ENCODE peak calls at places on chromosomes 7 and 10, in nine cellular contexts. N is HCT116, H is MM.1S, X is PC-3, F is GM23248, M is hepatocyte, W is GM23338, O is SK-N-SH, A is OCI-LY7. R is an unnamed sample.

GRCh38 chr10:33265621-33266020 is 68.8 kb downstream of the NRP1 start:
- DNase-seq in N (no peak), H (no peak), X (no peak), F (no peak), M (no peak), W (no peak), O (no peak), A (no peak), R (no peak)

GRCh38 chr7:95649546-95649945 is 53.2 kb upstream of the PDK4 start:
- DNase-seq in N (no peak), H (no peak), X (peak; percentile 62), F (peak; percentile 13), M (no peak), W (no peak), O (no peak), A (no peak), R (no peak)

GRCh38 chr7:22900784-22901183 is 78.1 kb upstream of the TOMM7 start:
- DNase-seq in N (no peak), H (peak; percentile 68), X (no peak), F (no peak), M (no peak), W (no peak), O (no peak), A (no peak), R (no peak)

GRCh38 chr7:84712326-84712725 is 474.5 kb downstream of the SEMA3D start:
- DNase-seq in N (no peak), H (no peak), X (no peak), F (peak; percentile 55), M (no peak), W (no peak), O (no peak), A (no peak), R (no peak)

GRCh38 chr10:22252801-22253577 is 35.2 kb upstream of the EBLN1 start:
- DNase-seq in N (no peak), H (peak; percentile 53), X (no peak), F (peak; percentile 60), M (peak; percentile 15), W (peak; percentile 57), O (no peak), A (no peak), R (peak; percentile 58)

GRCh38 chr10:86284355-86285105 is 82.1 kb downstream of the GRID1 start:
- DNase-seq in N (no peak), H (no peak), X (no peak), F (no peak), M (no peak), W (no peak), O (no peak), A (no peak), R (no peak)

GRCh38 chr7:130420943-130421578 is 19.8 kb downstream of the CEP41 start:
- DNase-seq in N (no peak), H (no peak), X (peak; percentile 64), F (peak; percentile 59), M (no peak), W (no peak), O (no peak), A (no peak), R (no peak)

GRCh38 chr10:33352154-33352553 is 17.7 kb upstream of the NRP1 start:
- DNase-seq in N (no peak), H (no peak), X (peak; percentile 100), F (peak; percentile 87), M (no peak), W (no peak), O (no peak), A (no peak), R (no peak)

GRCh38 chr7:134515569-134516468 is 11.5 kb upstream of the AKR1B10 start:
- DNase-seq in N (peak; percentile 68), H (no peak), X (peak; percentile 99), F (peak; percentile 97), M (no peak), W (no peak), O (no peak), A (no peak), R (no peak)

GRCh38 chr10:77619964-77620703 is 17.5 kb downstream of the KCNMA1 start:
- DNase-seq in N (no peak), H (no peak), X (no peak), F (no peak), M (no peak), W (no peak), O (no peak), A (no peak), R (no peak)

GRCh38 chr7:111475959-111476358 is 86.3 kb downstream of the IMMP2L start:
- DNase-seq in N (no peak), H (no peak), X (no peak), F (no peak), M (no peak), W (no peak), O (no peak), A (no peak), R (no peak)

GRCh38 chr10:55367555-55367954 is 566.5 kb upstream of the PCDH15 start:
- DNase-seq in N (no peak), H (no peak), X (no peak), F (no peak), M (no peak), W (no peak), O (no peak), A (no peak), R (no peak)

GRCh38 chr7:139321071-139321745 is 19.9 kb upstream of the FMC1 start:
- DNase-seq in N (no peak), H (no peak), X (peak; percentile 43), F (peak; percentile 53), M (peak; percentile 43), W (peak; percentile 75), O (no peak), A (peak; percentile 14), R (peak; percentile 30)

GRCh38 chr10:124668517-124669051 is 75.6 kb downstream of the FAM53B start:
- DNase-seq in N (no peak), H (no peak), X (no peak), F (no peak), M (no peak), W (no peak), O (no peak), A (no peak), R (no peak)

GRCh38 chr10:124669824-124670654 is 74.1 kb downstream of the FAM53B start:
- DNase-seq in N (no peak), H (no peak), X (no peak), F (no peak), M (no peak), W (no peak), O (peak; percentile 39), A (no peak), R (no peak)

GRCh38 chr10:124670849-124671248 is 73.3 kb downstream of the FAM53B start:
- DNase-seq in N (no peak), H (no peak), X (no peak), F (no peak), M (no peak), W (no peak), O (peak; percentile 87), A (no peak), R (no peak)

GRCh38 chr10:124667425-124668130 is 76.6 kb downstream of the FAM53B start:
- DNase-seq in N (no peak), H (no peak), X (no peak), F (no peak), M (no peak), W (no peak), O (peak; percentile 61), A (no peak), R (no peak)

GRCh38 chr10:124669141-124669823 is 74.9 kb downstream of the FAM53B start:
- DNase-seq in N (no peak), H (no peak), X (no peak), F (no peak), M (no peak), W (no peak), O (no peak), A (no peak), R (no peak)
- H3K4me3 ChIP-seq in N (no peak overlapping the region), H (no peak overlapping the region), X (no peak overlapping the region), F (no peak overlapping the region), M (no peak overlapping the region), W (no peak overlapping the region), O (no peak overlapping the region), A (no peak overlapping the region), R (no peak overlapping the region)

GRCh38 chr10:47244560-47245500 is 55.2 kb upstream of the GDF10 start:
- DNase-seq in N (no peak), H (no peak), X (no peak), F (no peak), M (no peak), W (no peak), O (no peak), A (no peak), R (no peak)
- TF ChIP-seq EZH2phosphoT487 in N (no peak), H (no peak), X (no peak), F (no peak), M (no peak), W (no peak), O (no peak), A (no peak), R (no peak)

GRCh38 chr7:47378728-47379395 is 203.0 kb downstream of the TNS3 start:
- DNase-seq in N (no peak), H (no peak), X (no peak), F (no peak), M (no peak), W (no peak), O (no peak), A (no peak), R (no peak)

GRCh38 chr7:47377741-47378140 is 204.2 kb downstream of the TNS3 start:
- DNase-seq in N (no peak), H (no peak), X (peak; percentile 39), F (no peak), M (no peak), W (no peak), O (no peak), A (no peak), R (no peak)

GRCh38 chr7:47375590-47375989 is 206.3 kb downstream of the TNS3 start:
- DNase-seq in N (no peak), H (no peak), X (no peak), F (peak; percentile 73), M (no peak), W (no peak), O (no peak), A (no peak), R (no peak)

GRCh38 chr7:47375121-47375551 is 206.8 kb downstream of the TNS3 start:
- DNase-seq in N (no peak), H (no peak), X (no peak), F (peak; percentile 73), M (no peak), W (no peak), O (no peak), A (no peak), R (no peak)

DNA sequence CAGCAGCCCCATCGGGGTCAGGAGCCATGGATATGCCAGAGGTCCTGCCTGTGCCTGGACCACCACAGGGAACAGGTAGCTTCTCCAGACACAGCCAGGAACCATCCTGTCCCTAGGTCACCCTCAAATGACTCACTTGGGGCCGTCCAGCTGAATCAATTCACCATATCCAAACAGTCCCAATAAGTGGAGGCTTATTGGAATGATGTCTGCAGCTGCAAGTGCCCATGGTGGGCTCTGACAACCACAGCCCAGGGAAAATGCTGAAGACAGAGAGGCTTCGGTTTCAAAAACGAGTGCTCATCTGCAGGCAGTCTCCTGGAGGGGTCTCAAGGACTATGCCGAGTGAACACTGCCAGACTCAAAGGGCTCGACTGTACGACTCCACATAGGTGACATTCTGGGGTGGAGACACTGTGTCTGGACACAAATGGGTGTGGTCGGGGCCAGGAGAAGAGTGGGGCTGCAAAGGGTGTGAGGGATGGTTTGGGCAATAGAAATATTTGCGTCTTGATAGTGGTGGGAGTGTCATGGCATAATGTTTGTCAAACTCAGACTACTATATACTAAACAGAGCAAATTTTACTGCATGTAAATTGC is 204.8 kb downstream of the TNS3 start:
- DNase-seq in N (no peak), H (no peak), X (no peak), F (no peak), M (no peak), W (no peak), O (no peak), A (no peak), R (no peak)
- H3K4me1 ChIP-seq in N (peaks cover 44% of the 10 kb centered on the region), H (no peaks in the 10 kb centered on the region), X (peaks cover 47% of the 10 kb centered on the region), F (peaks cover 19% of the 10 kb centered on the region), M (peaks cover 35% of the 10 kb centered on the region), W (peaks cover 31% of the 10 kb centered on the region), O (peaks cover 33% of the 10 kb centered on the region), A (peaks cover 17% of the 10 kb centered on the region), R (peaks cover 24% of the 10 kb centered on the region)

GRCh38 chr7:18489624-18490023 is 5.9 kb upstream of the HDAC9 start:
- DNase-seq in N (no peak), H (no peak), X (no peak), F (no peak), M (no peak), W (no peak), O (no peak), A (no peak), R (no peak)
- H3K4me3 ChIP-seq in N (no peak overlapping the region), H (no peak overlapping the region), X (no peak overlapping the region), F (no peak overlapping the region), M (no peak overlapping the region), W (no peak overlapping the region), O (no peak overlapping the region), A (no peak overlapping the region), R (no peak overlapping the region)

R was measured in neural progenitor cell.